ENCODE peak calls at places on chromosomes 12 and 14, in ten cellular contexts. Y is GM23248, S is MM.1S, T is tibial artery, K is neural progenitor cell, B is DND-41, Q is BE2C, W is gastrocnemius medialis, U is heart right ventricle, V is psoas muscle. O is an unnamed sample. For H3K36me3 and H3K27me3, the result is how much of the 10 kb centered on the place peaks cover.

GRCh38 chr12:93572712-93573551 is 457 bp downstream of the SOCS2 start:
- DNase-seq in Y (peak), S (no peak), T (peak), K (peak), B (peak), Q (peak), W (no peak), U (peak), V (peak), O (peak)

GRCh38 chr12:72270246-72270645 is 1.9 kb upstream of the TRHDE start:
- DNase-seq in Y (no peak), S (no peak), T (no peak), K (no peak), B (no peak), Q (no peak), W (no peak), U (no peak), V (no peak), O (no peak)

GRCh38 chr14:95156765-95157194 is 549 bp downstream of the DICER1 start:
- DNase-seq in Y (peak), S (peak), T (peak), K (no peak), B (peak), Q (peak), W (peak), U (peak), V (peak), O (peak)

GRCh38 chr14:29637406-29637805 is 290.2 kb downstream of the PRKD1 start:
- DNase-seq in Y (peak), S (no peak), T (peak), K (no peak), B (no peak), Q (no peak), W (peak), U (peak), V (no peak), O (no peak)

GRCh38 chr12:19757317-19757877 is 318.1 kb downstream of the AEBP2 start:
- DNase-seq in Y (peak), S (peak), T (no peak), K (peak), B (no peak), Q (no peak), W (no peak), U (no peak), V (no peak), O (peak)

GRCh38 chr14:99072956-99073355 is 199.0 kb downstream of the BCL11B start:
- DNase-seq in Y (no peak), S (no peak), T (no peak), K (no peak), B (no peak), Q (no peak), W (no peak), U (no peak), V (no peak), O (no peak)

GRCh38 chr12:123474493-123475255 is 16.7 kb downstream of the SNRNP35 start:
- DNase-seq in Y (no peak), S (no peak), T (no peak), K (no peak), B (no peak), Q (no peak), W (peak), U (peak), V (no peak), O (no peak)

GRCh38 chr14:61320806-61321384 is 484 bp upstream of the PRKCH start:
- DNase-seq in Y (no peak), S (no peak), T (no peak), K (no peak), B (no peak), Q (no peak), W (no peak), U (peak), V (peak), O (peak)

GRCh38 chr12:13085968-13086686 is 17.3 kb downstream of the GSG1 start:
- DNase-seq in Y (peak), S (no peak), T (no peak), K (no peak), B (no peak), Q (no peak), W (no peak), U (no peak), V (no peak), O (no peak)

GRCh38 chr14:55975281-55975905 is 142.8 kb upstream of the PELI2 start:
- DNase-seq in Y (no peak), S (no peak), T (no peak), K (no peak), B (no peak), Q (no peak), W (no peak), U (no peak), V (no peak), O (no peak)

GRCh38 chr12:80627773-80628172 is 79.7 kb upstream of the MYF6 start:
- DNase-seq in Y (peak), S (no peak), T (no peak), K (no peak), B (no peak), Q (no peak), W (no peak), U (no peak), V (no peak), O (no peak)

DNA sequence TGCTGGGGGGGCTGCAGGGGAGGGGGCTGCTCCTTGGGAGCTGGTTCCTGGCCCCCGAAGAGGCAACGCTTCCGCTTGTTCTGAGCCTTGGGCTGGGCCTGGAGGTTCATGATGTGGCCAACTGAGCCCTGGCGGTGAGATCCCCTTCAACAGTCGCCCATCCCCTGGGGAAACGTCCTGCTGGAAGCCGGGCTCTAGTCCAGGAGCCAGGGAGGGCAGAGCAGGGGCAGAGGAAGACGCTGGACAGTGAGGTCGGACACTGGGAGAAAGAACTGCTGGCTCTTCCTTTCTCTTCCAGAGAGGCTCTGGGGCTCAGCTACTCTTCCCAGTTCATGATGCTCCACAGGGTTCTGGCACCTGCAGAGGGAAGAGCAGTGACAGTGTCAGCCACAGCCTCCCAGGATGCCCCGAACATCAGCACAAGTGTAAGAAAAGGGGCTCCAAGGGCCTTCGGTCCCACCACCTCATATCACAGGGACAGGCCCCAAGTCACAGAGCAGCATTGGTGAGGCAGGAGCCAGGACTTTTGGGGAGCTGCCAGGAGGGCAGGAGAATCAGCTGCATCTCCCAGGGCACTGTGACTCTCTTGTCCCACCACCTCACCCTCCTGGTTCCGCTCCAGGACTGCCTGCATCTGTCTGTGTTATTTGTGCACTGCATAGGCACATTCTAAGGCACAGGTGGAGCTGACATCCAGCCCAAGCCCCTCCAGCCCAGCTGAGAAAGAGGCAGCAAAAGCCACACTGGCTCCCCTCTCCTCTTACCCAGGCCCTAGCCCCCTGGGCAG is 25.9 kb upstream of the PNMA1 start:
- DNase-seq in Y (no peak), S (no peak), T (no peak), K (no peak), B (no peak), Q (no peak), W (no peak), U (no peak), V (peak), O (no peak)
- H3K4me3 ChIP-seq in Y (no peak), S (no peak), T (peak), K (no peak), B (no peak), Q (no peak), W (no peak), U (no peak), V (peak), O (no peak)

GRCh38 chr12:14920475-14921126 is 17.7 kb downstream of the ERP27 start:
- DNase-seq in Y (no peak), S (peak), T (no peak), K (no peak), B (no peak), Q (no peak), W (no peak), U (no peak), V (no peak), O (no peak)
- H3K36me3 ChIP-seq in Y (under half), S (under half), T (under half), K (under half), B (under half), Q (under half), W (under half), U (half or more), V (under half), O (under half)

GRCh38 chr12:113612076-113612728 is 140.5 kb upstream of the LHX5 start:
- DNase-seq in Y (no peak), S (no peak), T (no peak), K (no peak), B (no peak), Q (no peak), W (no peak), U (no peak), V (no peak), O (peak)
- H3K27me3 ChIP-seq in Y (under half), S (under half), T (under half), K (under half), B (under half), Q (under half), W (under half), U (under half), V (under half), O (under half)

GRCh38 chr12:15563683-15564082 is 225.5 kb downstream of the EPS8 start:
- DNase-seq in Y (peak), S (no peak), T (peak), K (no peak), B (peak), Q (no peak), W (no peak), U (no peak), V (no peak), O (no peak)
- H3K4me3 ChIP-seq in Y (peak), S (no peak), T (peak), K (no peak), B (no peak), Q (no peak), W (peak), U (no peak), V (peak), O (no peak)

GRCh38 chr14:68908201-68908600 is 70.9 kb downstream of the ACTN1 start:
- DNase-seq in Y (no peak), S (no peak), T (no peak), K (no peak), B (no peak), Q (no peak), W (no peak), U (no peak), V (no peak), O (no peak)

GRCh38 chr14:68908860-68909259 is 70.2 kb downstream of the ACTN1 start:
- DNase-seq in Y (no peak), S (no peak), T (no peak), K (no peak), B (no peak), Q (no peak), W (no peak), U (no peak), V (no peak), O (no peak)

GRCh38 chr14:68906439-68906838 is 72.7 kb downstream of the ACTN1 start:
- DNase-seq in Y (no peak), S (no peak), T (no peak), K (no peak), B (no peak), Q (no peak), W (no peak), U (no peak), V (peak), O (no peak)

GRCh38 chr14:68902357-68902756 is 76.7 kb downstream of the ACTN1 start:
- DNase-seq in Y (no peak), S (no peak), T (no peak), K (no peak), B (no peak), Q (no peak), W (no peak), U (no peak), V (peak), O (no peak)

DNA sequence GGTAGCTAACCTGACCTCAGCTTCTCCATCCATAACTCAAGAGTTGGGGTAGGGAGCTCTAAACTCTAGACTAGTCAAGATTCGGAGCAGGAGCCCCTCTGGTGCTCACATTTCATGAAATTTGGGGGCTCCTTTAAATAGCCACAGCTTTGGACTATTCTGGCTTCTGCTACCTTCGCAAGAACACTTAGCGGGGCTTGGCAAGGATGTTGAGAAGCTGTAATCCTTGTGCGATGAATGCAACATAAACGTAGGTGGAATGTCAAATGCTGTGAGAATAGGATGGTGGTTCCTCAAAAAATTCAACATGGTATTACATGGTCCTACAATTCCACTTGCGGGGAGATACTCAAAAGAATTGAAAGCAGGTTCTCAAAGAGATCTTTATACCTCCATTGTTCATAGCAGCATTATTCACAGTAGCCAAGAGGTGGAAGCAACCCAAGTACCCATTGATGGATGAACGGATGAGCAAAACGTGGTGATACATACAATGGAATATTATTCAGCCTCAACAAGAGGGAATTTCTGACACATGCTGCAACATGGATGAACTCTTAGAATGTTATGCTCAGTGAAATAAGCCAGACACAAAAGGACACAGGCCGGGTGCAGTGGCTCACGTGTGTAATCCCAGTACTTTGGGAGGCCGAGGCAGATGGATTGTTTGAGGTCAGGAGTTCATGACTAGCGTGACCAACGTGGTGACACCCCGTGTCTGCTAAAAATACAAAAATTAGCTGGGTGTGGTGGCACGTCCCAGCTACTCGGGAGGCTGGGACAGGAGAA is 73.8 kb downstream of the ACTN1 start:
- DNase-seq in Y (peak), S (no peak), T (no peak), K (no peak), B (no peak), Q (no peak), W (no peak), U (no peak), V (peak), O (no peak)
- H3K36me3 ChIP-seq in Y (half or more), S (under half), T (half or more), K (under half), B (half or more), Q (half or more), W (under half), U (half or more), V (under half), O (under half)

O was measured in H7.